ENCODE peak calls at places on chromosomes 13 and 19, in nine cellular contexts. One of them, this sample, is unnamed.

GRCh38 chr13:94641432-94641941 is 39.8 kb downstream of the GPR180 start:
- DNase-seq in A549: no peak
- DNase-seq in T-helper 1 cell: no peak
- DNase-seq in frontal cortex: no peak
- DNase-seq in GM12878: no peak
- DNase-seq in tibial nerve: no peak
- DNase-seq in HuH-7.5: no peak
- DNase-seq in astrocyte of the cerebellum: peak
- DNase-seq in omental fat pad: no peak
- DNase-seq in this sample: no peak

GRCh38 chr19:46670874-46671273 is 9.9 kb upstream of the DACT3 start:
- DNase-seq in A549: no peak
- DNase-seq in T-helper 1 cell: no peak
- DNase-seq in frontal cortex: no peak
- DNase-seq in GM12878: no peak
- DNase-seq in tibial nerve: no peak
- DNase-seq in HuH-7.5: no peak
- DNase-seq in astrocyte of the cerebellum: no peak
- DNase-seq in omental fat pad: no peak
- DNase-seq in this sample: no peak

GRCh38 chr13:95707442-95708389 is 30.8 kb downstream of the DNAJC3 start:
- DNase-seq in A549: no peak
- DNase-seq in T-helper 1 cell: no peak
- DNase-seq in frontal cortex: no peak
- DNase-seq in GM12878: no peak
- DNase-seq in tibial nerve: no peak
- DNase-seq in HuH-7.5: no peak
- DNase-seq in astrocyte of the cerebellum: no peak
- DNase-seq in omental fat pad: no peak
- DNase-seq in this sample: no peak

GRCh38 chr19:41541990-41542584 is 33.9 kb upstream of the CEACAM21 start:
- DNase-seq in A549: peak
- DNase-seq in T-helper 1 cell: peak
- DNase-seq in frontal cortex: no peak
- DNase-seq in GM12878: no peak
- DNase-seq in tibial nerve: peak
- DNase-seq in HuH-7.5: no peak
- DNase-seq in astrocyte of the cerebellum: no peak
- DNase-seq in omental fat pad: peak
- DNase-seq in this sample: no peak

GRCh38 chr19:43966079-43966694 is 15.2 kb downstream of the ZNF221 start:
- DNase-seq in A549: no peak
- DNase-seq in T-helper 1 cell: no peak
- DNase-seq in frontal cortex: no peak
- DNase-seq in GM12878: no peak
- DNase-seq in tibial nerve: no peak
- DNase-seq in HuH-7.5: no peak
- DNase-seq in astrocyte of the cerebellum: no peak
- DNase-seq in omental fat pad: no peak
- DNase-seq in this sample: no peak

GRCh38 chr19:28393574-28394336 is 819.2 kb downstream of the UQCRFS1 start:
- DNase-seq in A549: no peak
- DNase-seq in T-helper 1 cell: no peak
- DNase-seq in frontal cortex: no peak
- DNase-seq in GM12878: no peak
- DNase-seq in tibial nerve: no peak
- DNase-seq in HuH-7.5: no peak
- DNase-seq in astrocyte of the cerebellum: no peak
- DNase-seq in omental fat pad: no peak
- DNase-seq in this sample: no peak

GRCh38 chr13:93775507-93776108 is 549.0 kb downstream of the GPC6 start:
- DNase-seq in A549: no peak
- DNase-seq in T-helper 1 cell: no peak
- DNase-seq in frontal cortex: no peak
- DNase-seq in GM12878: no peak
- DNase-seq in tibial nerve: no peak
- DNase-seq in HuH-7.5: no peak
- DNase-seq in astrocyte of the cerebellum: peak
- DNase-seq in omental fat pad: no peak
- DNase-seq in this sample: no peak

GRCh38 chr19:36605839-36606478 is 846 bp downstream of the ZNF382 start:
- DNase-seq in A549: no peak
- DNase-seq in T-helper 1 cell: no peak
- DNase-seq in frontal cortex: no peak
- DNase-seq in GM12878: peak
- DNase-seq in tibial nerve: no peak
- DNase-seq in HuH-7.5: no peak
- DNase-seq in astrocyte of the cerebellum: no peak
- DNase-seq in omental fat pad: no peak
- DNase-seq in this sample: no peak

GRCh38 chr13:52782486-52783448 is 43.1 kb upstream of the CNMD start:
- DNase-seq in A549: no peak
- DNase-seq in T-helper 1 cell: no peak
- DNase-seq in frontal cortex: no peak
- DNase-seq in GM12878: no peak
- DNase-seq in tibial nerve: no peak
- DNase-seq in HuH-7.5: no peak
- DNase-seq in astrocyte of the cerebellum: no peak
- DNase-seq in omental fat pad: no peak
- DNase-seq in this sample: no peak

GRCh38 chr19:48896191-48896720 is 2.3 kb downstream of the TULP2 start:
- DNase-seq in A549: no peak
- DNase-seq in T-helper 1 cell: no peak
- DNase-seq in frontal cortex: peak
- DNase-seq in GM12878: no peak
- DNase-seq in tibial nerve: peak
- DNase-seq in HuH-7.5: no peak
- DNase-seq in astrocyte of the cerebellum: no peak
- DNase-seq in omental fat pad: no peak
- DNase-seq in this sample: no peak

GRCh38 chr13:51552027-51552426 is 32.2 kb upstream of the WDFY2 start:
- DNase-seq in A549: no peak
- DNase-seq in T-helper 1 cell: no peak
- DNase-seq in frontal cortex: no peak
- DNase-seq in GM12878: no peak
- DNase-seq in tibial nerve: no peak
- DNase-seq in HuH-7.5: no peak
- DNase-seq in astrocyte of the cerebellum: no peak
- DNase-seq in omental fat pad: no peak
- DNase-seq in this sample: no peak